ENCODE peak calls at places on chromosomes 5 and 9, in six cellular contexts. U is AG10803, X is OCI-LY7, T is tibial nerve, C is uterus, L is esophagus squamous epithelium. I is an unnamed sample.

GRCh38 chr5:157855404-157855994 is 3.4 kb downstream of the CLINT1 start:
- DNase-seq in U (peak), X (peak), T (no peak), C (peak), L (no peak), I (peak)

GRCh38 chr5:97534166-97534565 is 351.1 kb upstream of the RIOK2 start:
- DNase-seq in U (peak), X (peak), T (no peak), C (peak), L (no peak), I (no peak)

GRCh38 chr9:134590240-134591081 is 51.1 kb upstream of the COL5A1 start:
- DNase-seq in U (no peak), X (no peak), T (no peak), C (peak), L (no peak), I (peak)

GRCh38 chr5:167623354-167623753 is 668.1 kb upstream of the WWC1 start:
- DNase-seq in U (no peak), X (no peak), T (no peak), C (no peak), L (no peak), I (no peak)

GRCh38 chr5:16542275-16542674 is 74.5 kb downstream of the RETREG1 start:
- DNase-seq in U (no peak), X (no peak), T (no peak), C (no peak), L (no peak), I (no peak)

GRCh38 chr9:89878003-89878411 is 273.2 kb downstream of the GADD45G start:
- DNase-seq in U (no peak), X (no peak), T (no peak), C (peak), L (no peak), I (peak)

GRCh38 chr5:5685737-5686136 is 263.3 kb downstream of the ICE1 start:
- DNase-seq in U (no peak), X (no peak), T (no peak), C (no peak), L (no peak), I (no peak)

GRCh38 chr9:88477300-88477751 is 57.7 kb upstream of the NXNL2 start:
- DNase-seq in U (peak), X (no peak), T (no peak), C (no peak), L (no peak), I (no peak)

GRCh38 chr9:82152181-82152580 is 163.6 kb downstream of the SPATA31D1 start:
- DNase-seq in U (peak), X (no peak), T (no peak), C (no peak), L (no peak), I (no peak)

DNA sequence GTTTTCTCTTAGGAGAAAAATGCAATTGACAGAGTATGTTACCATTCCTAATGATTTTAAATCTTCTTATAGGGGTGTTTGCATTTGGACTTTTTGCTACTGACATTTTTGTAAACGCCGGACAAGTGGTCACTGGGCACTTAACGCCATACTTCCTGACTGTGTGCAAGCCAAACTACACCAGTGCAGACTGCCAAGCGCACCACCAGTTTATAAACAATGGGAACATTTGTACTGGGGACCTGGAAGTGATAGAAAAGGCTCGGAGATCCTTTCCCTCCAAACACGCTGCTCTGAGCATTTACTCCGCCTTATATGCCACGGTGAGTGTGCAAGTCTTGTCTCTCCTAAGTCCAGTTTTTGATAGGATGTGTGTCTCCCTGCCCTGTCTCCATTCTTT is 75.7 kb downstream of the BAAT start:
- DNase-seq in U (no peak), X (no peak), T (no peak), C (no peak), L (no peak), I (no peak)
- TF ChIP-seq CTCF in U (no peak), X (no peak), T (no peak), C (no peak), L (no peak), I (no peak)

DNA sequence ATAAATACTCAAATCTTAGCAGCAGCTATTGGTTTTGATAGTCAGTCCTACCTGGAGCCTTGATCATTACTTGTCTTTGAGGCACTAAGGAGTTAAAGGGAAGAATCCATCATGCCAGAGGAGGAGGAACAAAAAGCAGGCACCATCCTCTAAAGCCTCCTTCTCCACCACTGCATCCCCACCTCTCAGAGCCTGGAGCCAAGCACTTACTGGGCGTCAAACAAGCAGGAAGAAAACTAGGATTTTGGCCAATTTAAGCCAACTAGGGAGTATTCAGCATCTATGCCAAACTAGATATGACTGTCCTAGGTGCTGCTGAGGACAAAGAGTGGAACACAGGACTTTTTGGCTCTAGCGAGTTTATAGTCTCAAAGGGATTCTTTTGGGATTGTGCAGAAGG is 152.5 kb downstream of the PPP2R2B start:
- DNase-seq in U (no peak), X (no peak), T (no peak), C (no peak), L (no peak), I (no peak)
- TF ChIP-seq CTCF in U (no peak), X (no peak), T (no peak), C (no peak), L (no peak), I (no peak)

GRCh38 chr5:141680178-141680577 is 1.9 kb downstream of the ARAP3 start:
- DNase-seq in U (no peak), X (no peak), T (no peak), C (no peak), L (no peak), I (no peak)

GRCh38 chr5:141680751-141681201 is 1.3 kb downstream of the ARAP3 start:
- DNase-seq in U (no peak), X (no peak), T (no peak), C (peak), L (no peak), I (no peak)

GRCh38 chr5:141674747-141675146 is 7.3 kb downstream of the ARAP3 start:
- DNase-seq in U (no peak), X (no peak), T (no peak), C (no peak), L (no peak), I (no peak)

GRCh38 chr5:141681295-141681694 is 735 bp downstream of the ARAP3 start:
- DNase-seq in U (no peak), X (no peak), T (no peak), C (no peak), L (no peak), I (no peak)

DNA sequence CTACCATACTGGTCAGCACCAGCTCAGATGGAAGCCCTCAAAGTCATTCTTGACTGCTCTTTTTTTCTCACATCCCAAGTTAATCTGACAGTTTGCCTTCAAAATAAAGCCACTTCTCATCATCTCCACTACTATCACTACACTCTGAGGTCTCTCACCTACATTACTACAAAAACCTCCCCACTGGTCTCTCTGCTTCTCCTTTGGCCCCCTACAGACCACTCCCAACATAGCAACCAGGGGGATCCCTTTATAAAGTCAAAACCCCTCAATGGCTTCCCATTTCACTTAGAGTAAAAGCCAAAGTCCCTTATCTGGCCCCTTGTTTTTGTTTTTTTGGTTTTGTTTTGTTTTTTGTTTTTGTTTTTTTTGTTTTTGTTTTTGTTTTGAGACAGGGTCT is 4.6 kb downstream of the ARAP3 start:
- DNase-seq in U (no peak), X (peak), T (no peak), C (no peak), L (no peak), I (no peak)
- TF ChIP-seq CTCF in U (peak), X (peak), T (no peak), C (no peak), L (no peak), I (no peak)

DNA sequence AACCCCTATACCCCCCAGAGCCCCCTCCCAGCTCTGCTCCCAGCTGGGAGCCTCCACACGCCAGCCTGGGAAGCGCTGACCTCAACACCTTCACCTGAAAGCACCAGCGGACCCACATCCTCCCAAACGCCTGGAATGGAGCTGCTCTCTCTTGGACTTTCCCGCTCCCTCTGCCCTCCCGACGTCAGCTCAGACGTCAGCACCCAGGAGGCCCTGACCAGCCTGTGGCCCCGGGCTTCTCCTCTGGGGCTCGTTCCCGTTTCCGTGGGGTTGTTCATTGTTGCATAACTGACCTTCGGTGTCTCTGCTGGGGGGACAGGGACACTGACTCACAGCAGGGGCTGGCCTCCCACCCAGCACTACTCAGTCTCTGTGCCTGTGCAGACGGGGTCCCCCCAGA is 35.0 kb upstream of the SLC6A3 start:
- DNase-seq in U (no peak), X (no peak), T (no peak), C (no peak), L (peak), I (no peak)
- TF ChIP-seq CTCF in U (no peak), X (no peak), T (no peak), C (no peak), L (no peak), I (no peak)

I was measured in lower leg skin.